ENCODE peak calls at places on chromosomes 3 and 15, in five cellular contexts. One of them, this sample, is unnamed.

GRCh38 chr3:25438791-25439555 is 10.9 kb downstream of the RARB start:
- DNase-seq in A549: no peak
- DNase-seq in GM12878: no peak
- DNase-seq in K562: no peak
- DNase-seq in HepG2: no peak
- DNase-seq in this sample: no peak

GRCh38 chr3:197713477-197713822 is 23.3 kb downstream of the RUBCN start:
- DNase-seq in A549: no peak
- DNase-seq in GM12878: no peak
- DNase-seq in K562: no peak
- DNase-seq in HepG2: no peak
- DNase-seq in this sample: no peak

GRCh38 chr3:141266797-141267555 is 35.4 kb downstream of the PXYLP1 start:
- DNase-seq in A549: no peak
- DNase-seq in GM12878: no peak
- DNase-seq in K562: no peak
- DNase-seq in HepG2: no peak
- DNase-seq in this sample: no peak

GRCh38 chr3:169811606-169812123 is 1.0 kb upstream of the LRRIQ4 start:
- DNase-seq in A549: no peak
- DNase-seq in GM12878: no peak
- DNase-seq in K562: no peak
- DNase-seq in HepG2: no peak
- DNase-seq in this sample: no peak

GRCh38 chr3:16103472-16103871 is 71.0 kb upstream of the GALNT15 start:
- DNase-seq in A549: no peak
- DNase-seq in GM12878: no peak
- DNase-seq in K562: no peak
- DNase-seq in HepG2: peak; percentile 1
- DNase-seq in this sample: no peak

GRCh38 chr3:29282431-29283296 is 1.8 kb downstream of the RBMS3 start:
- DNase-seq in A549: peak; percentile 33
- DNase-seq in GM12878: no peak
- DNase-seq in K562: no peak
- DNase-seq in HepG2: no peak
- DNase-seq in this sample: no peak

GRCh38 chr3:188594137-188594536 is 440.2 kb downstream of the LPP start:
- DNase-seq in A549: no peak
- DNase-seq in GM12878: no peak
- DNase-seq in K562: no peak
- DNase-seq in HepG2: no peak
- DNase-seq in this sample: no peak

GRCh38 chr15:31360843-31361763 is 34.5 kb downstream of the KLF13 start:
- DNase-seq in A549: no peak
- DNase-seq in GM12878: no peak
- DNase-seq in K562: no peak
- DNase-seq in HepG2: no peak
- DNase-seq in this sample: no peak

GRCh38 chr3:195096484-195097330 is 174.3 kb downstream of the XXYLT1 start:
- DNase-seq in A549: no peak
- DNase-seq in GM12878: no peak
- DNase-seq in K562: no peak
- DNase-seq in HepG2: no peak
- DNase-seq in this sample: no peak

GRCh38 chr15:65377976-65378366 is at the start of gene IGDCC3:
- DNase-seq in A549: no peak
- DNase-seq in GM12878: no peak
- DNase-seq in K562: peak; percentile 38
- DNase-seq in HepG2: peak; percentile 81
- DNase-seq in this sample: peak; percentile 84

GRCh38 chr3:134357914-134358811 is 16.1 kb downstream of the AMOTL2 start:
- DNase-seq in A549: peak; percentile 82
- DNase-seq in GM12878: no peak
- DNase-seq in K562: peak; percentile 26
- DNase-seq in HepG2: peak; percentile 87
- DNase-seq in this sample: peak; percentile 22
- TF ChIP-seq ESRRA in A549: no peak
- TF ChIP-seq ESRRA in GM12878: no peak
- TF ChIP-seq ESRRA in K562: no peak
- TF ChIP-seq ESRRA in HepG2: no peak
- TF ChIP-seq ESRRA in this sample: no peak

DNA sequence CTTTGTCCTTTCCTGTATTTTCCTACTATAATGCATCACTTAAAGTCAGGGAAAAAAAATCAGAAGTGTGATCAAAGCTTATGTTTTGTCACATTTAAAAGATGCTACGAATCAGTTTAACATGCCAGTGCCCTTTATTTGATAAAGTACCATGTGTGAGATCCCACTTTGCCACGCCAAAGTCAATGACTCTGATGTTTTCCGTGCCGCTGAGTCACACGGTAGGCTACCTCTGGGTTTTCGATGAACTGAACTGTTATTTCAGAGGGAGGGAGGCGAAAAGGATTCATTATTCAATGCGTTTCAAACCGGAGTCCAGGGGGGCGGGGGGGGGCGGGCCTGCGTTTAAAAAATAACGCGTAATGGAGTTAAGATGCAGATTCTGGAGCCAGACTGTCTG is 203.0 kb downstream of the ABHD5 start:
- DNase-seq in A549: peak; percentile 42
- DNase-seq in GM12878: no peak
- DNase-seq in K562: no peak
- DNase-seq in HepG2: no peak
- DNase-seq in this sample: no peak
- TF ChIP-seq ESRRA in A549: no peak
- TF ChIP-seq ESRRA in GM12878: no peak
- TF ChIP-seq ESRRA in K562: no peak
- TF ChIP-seq ESRRA in HepG2: no peak
- TF ChIP-seq ESRRA in this sample: no peak

GRCh38 chr15:91865903-91866302 is 12.4 kb downstream of the SLCO3A1 start:
- DNase-seq in A549: no peak
- DNase-seq in GM12878: no peak
- DNase-seq in K562: no peak
- DNase-seq in HepG2: no peak
- DNase-seq in this sample: no peak

GRCh38 chr15:91866371-91866905 is 12.9 kb downstream of the SLCO3A1 start:
- DNase-seq in A549: no peak
- DNase-seq in GM12878: no peak
- DNase-seq in K562: no peak
- DNase-seq in HepG2: no peak
- DNase-seq in this sample: no peak

GRCh38 chr15:91867581-91868026 is 14.1 kb downstream of the SLCO3A1 start:
- DNase-seq in A549: peak; percentile 73
- DNase-seq in GM12878: no peak
- DNase-seq in K562: no peak
- DNase-seq in HepG2: no peak
- DNase-seq in this sample: peak; percentile 28

GRCh38 chr15:91865486-91865885 is 12.0 kb downstream of the SLCO3A1 start:
- DNase-seq in A549: no peak
- DNase-seq in GM12878: no peak
- DNase-seq in K562: no peak
- DNase-seq in HepG2: no peak
- DNase-seq in this sample: no peak

DNA sequence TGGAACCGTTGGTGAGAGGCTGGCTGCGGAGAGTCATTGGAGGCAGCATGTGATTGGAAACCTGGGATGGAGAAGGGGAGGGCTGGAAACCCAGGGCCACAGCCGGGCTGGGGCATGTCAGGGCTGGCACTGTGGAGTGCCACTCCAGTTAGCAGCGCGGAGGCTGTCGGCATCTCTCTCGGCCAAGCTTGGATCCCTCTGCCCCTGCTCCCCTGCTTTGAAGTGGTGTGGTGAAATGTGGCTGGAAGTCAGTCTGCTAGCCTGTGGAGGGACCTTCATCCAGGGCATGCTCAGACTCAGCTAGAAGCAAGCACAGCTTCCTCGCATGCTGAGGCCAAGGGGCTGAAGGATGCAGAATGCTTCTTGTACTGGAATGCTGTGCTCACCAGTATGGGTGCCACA is 13.5 kb downstream of the SLCO3A1 start:
- DNase-seq in A549: no peak
- DNase-seq in GM12878: no peak
- DNase-seq in K562: no peak
- DNase-seq in HepG2: no peak
- DNase-seq in this sample: no peak
- TF ChIP-seq ESRRA in A549: no peak
- TF ChIP-seq ESRRA in GM12878: no peak
- TF ChIP-seq ESRRA in K562: no peak
- TF ChIP-seq ESRRA in HepG2: no peak
- TF ChIP-seq ESRRA in this sample: no peak

GRCh38 chr3:10950476-10951294 is 41.9 kb upstream of the SLC6A1 start:
- DNase-seq in A549: peak; percentile 53
- DNase-seq in GM12878: no peak
- DNase-seq in K562: peak; percentile 66
- DNase-seq in HepG2: peak; percentile 25
- DNase-seq in this sample: peak; percentile 40
- TF ChIP-seq ESRRA in A549: no peak
- TF ChIP-seq ESRRA in GM12878: no peak
- TF ChIP-seq ESRRA in K562: no peak
- TF ChIP-seq ESRRA in HepG2: no peak
- TF ChIP-seq ESRRA in this sample: no peak

GRCh38 chr15:93026359-93026758 is 62.7 kb downstream of the RGMA start:
- DNase-seq in A549: no peak
- DNase-seq in GM12878: no peak
- DNase-seq in K562: no peak
- DNase-seq in HepG2: no peak
- DNase-seq in this sample: no peak
- TF ChIP-seq ESRRA in A549: no peak
- TF ChIP-seq ESRRA in GM12878: no peak
- TF ChIP-seq ESRRA in K562: no peak
- TF ChIP-seq ESRRA in HepG2: no peak
- TF ChIP-seq ESRRA in this sample: no peak

GRCh38 chr3:152419748-152420147 is 151.0 kb downstream of the MBNL1 start:
- DNase-seq in A549: no peak
- DNase-seq in GM12878: no peak
- DNase-seq in K562: no peak
- DNase-seq in HepG2: no peak
- DNase-seq in this sample: no peak
- TF ChIP-seq ESRRA in A549: no peak
- TF ChIP-seq ESRRA in GM12878: no peak
- TF ChIP-seq ESRRA in K562: no peak
- TF ChIP-seq ESRRA in HepG2: no peak
- TF ChIP-seq ESRRA in this sample: no peak

GRCh38 chr3:7978104-7978457 is 523.5 kb upstream of the LMCD1 start:
- DNase-seq in A549: no peak
- DNase-seq in GM12878: no peak
- DNase-seq in K562: no peak
- DNase-seq in HepG2: no peak
- DNase-seq in this sample: no peak

GRCh38 chr3:7977245-7978103 is 524.1 kb upstream of the LMCD1 start:
- DNase-seq in A549: peak; percentile 25
- DNase-seq in GM12878: no peak
- DNase-seq in K562: no peak
- DNase-seq in HepG2: no peak
- DNase-seq in this sample: no peak
- TF ChIP-seq ESRRA in A549: no peak
- TF ChIP-seq ESRRA in GM12878: no peak
- TF ChIP-seq ESRRA in K562: no peak
- TF ChIP-seq ESRRA in HepG2: no peak
- TF ChIP-seq ESRRA in this sample: no peak

DNA sequence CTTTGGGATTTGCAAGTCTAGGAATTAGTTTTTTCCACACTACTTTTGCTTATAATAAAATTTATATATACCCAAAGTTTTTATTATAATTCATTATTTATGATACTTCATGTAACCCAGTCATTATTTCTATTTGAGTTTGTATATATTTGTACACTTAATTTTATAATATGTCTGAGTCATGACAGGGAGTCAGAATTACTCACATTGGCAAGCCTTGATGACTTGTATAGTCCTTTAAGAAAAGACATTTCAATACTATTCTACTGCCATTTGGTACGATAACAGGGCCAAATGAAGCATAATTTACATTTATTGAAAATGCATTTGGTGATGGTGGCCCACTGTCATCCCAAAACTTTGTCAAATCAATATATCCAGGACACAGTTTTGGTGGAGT is 95.9 kb upstream of the UNC13C start:
- DNase-seq in A549: no peak
- DNase-seq in GM12878: no peak
- DNase-seq in K562: no peak
- DNase-seq in HepG2: no peak
- DNase-seq in this sample: no peak
- TF ChIP-seq ESRRA in A549: no peak
- TF ChIP-seq ESRRA in GM12878: no peak
- TF ChIP-seq ESRRA in K562: no peak
- TF ChIP-seq ESRRA in HepG2: no peak
- TF ChIP-seq ESRRA in this sample: no peak

GRCh38 chr3:62416109-62416508 is 42.8 kb upstream of the FEZF2 start:
- DNase-seq in A549: no peak
- DNase-seq in GM12878: no peak
- DNase-seq in K562: no peak
- DNase-seq in HepG2: no peak
- DNase-seq in this sample: no peak
- TF ChIP-seq ESRRA in A549: no peak
- TF ChIP-seq ESRRA in GM12878: no peak
- TF ChIP-seq ESRRA in K562: no peak
- TF ChIP-seq ESRRA in HepG2: no peak
- TF ChIP-seq ESRRA in this sample: no peak

GRCh38 chr15:34366271-34367043 is 539 bp downstream of the LPCAT4 start:
- DNase-seq in A549: peak; percentile 66
- DNase-seq in GM12878: no peak
- DNase-seq in K562: peak; percentile 72
- DNase-seq in HepG2: peak; percentile 50
- DNase-seq in this sample: peak; percentile 85
- TF ChIP-seq ESRRA in A549: no peak
- TF ChIP-seq ESRRA in GM12878: no peak
- TF ChIP-seq ESRRA in K562: no peak
- TF ChIP-seq ESRRA in HepG2: no peak
- TF ChIP-seq ESRRA in this sample: no peak